ENCODE peak calls at places on chromosomes 5 and 9, in seven cellular contexts. One of them, this sample, is unnamed.

GRCh38 chr5:179340465-179340864 is 4.8 kb downstream of the ADAMTS2 start:
- DNase-seq in activated CD8-positive, alpha-beta memory T cell treated with anti-CD3 and anti-CD28 coated beads, Interleukin-2, amount 50 U/mL, for 48 hours: no peak
- DNase-seq in HFFc6: no peak
- DNase-seq in lower leg skin: no peak
- DNase-seq in osteoblast: no peak
- DNase-seq in H9: no peak
- DNase-seq in NT2/D1: no peak
- DNase-seq in this sample: no peak

GRCh38 chr5:67305913-67306710 is 109.5 kb upstream of the CD180 start:
- DNase-seq in H9: no peak
- DNase-seq in activated CD8-positive, alpha-beta memory T cell treated with anti-CD3 and anti-CD28 coated beads, Interleukin-2, amount 50 U/mL, for 48 hours: no peak
- DNase-seq in NT2/D1: no peak
- DNase-seq in osteoblast: no peak
- DNase-seq in lower leg skin: no peak
- DNase-seq in HFFc6: no peak
- DNase-seq in this sample: no peak

GRCh38 chr9:110835859-110836271 is 167.3 kb downstream of the MUSK start:
- DNase-seq in lower leg skin: no peak
- DNase-seq in NT2/D1: no peak
- DNase-seq in H9: no peak
- DNase-seq in osteoblast: peak
- DNase-seq in HFFc6: peak
- DNase-seq in activated CD8-positive, alpha-beta memory T cell treated with anti-CD3 and anti-CD28 coated beads, Interleukin-2, amount 50 U/mL, for 48 hours: no peak
- DNase-seq in this sample: no peak

GRCh38 chr5:172624996-172625939 is 15.8 kb upstream of the NEURL1B start:
- DNase-seq in NT2/D1: no peak
- DNase-seq in osteoblast: no peak
- DNase-seq in lower leg skin: no peak
- DNase-seq in HFFc6: no peak
- DNase-seq in activated CD8-positive, alpha-beta memory T cell treated with anti-CD3 and anti-CD28 coated beads, Interleukin-2, amount 50 U/mL, for 48 hours: no peak
- DNase-seq in H9: no peak
- DNase-seq in this sample: no peak

GRCh38 chr5:80346055-80346454 is 26.3 kb downstream of the SPZ1 start:
- DNase-seq in H9: peak
- DNase-seq in activated CD8-positive, alpha-beta memory T cell treated with anti-CD3 and anti-CD28 coated beads, Interleukin-2, amount 50 U/mL, for 48 hours: no peak
- DNase-seq in NT2/D1: peak
- DNase-seq in HFFc6: peak
- DNase-seq in lower leg skin: no peak
- DNase-seq in osteoblast: peak
- DNase-seq in this sample: no peak

GRCh38 chr9:106697799-106698591 is 165.0 kb upstream of the ZNF462 start:
- DNase-seq in H9: no peak
- DNase-seq in NT2/D1: no peak
- DNase-seq in lower leg skin: peak
- DNase-seq in activated CD8-positive, alpha-beta memory T cell treated with anti-CD3 and anti-CD28 coated beads, Interleukin-2, amount 50 U/mL, for 48 hours: no peak
- DNase-seq in osteoblast: no peak
- DNase-seq in HFFc6: peak
- DNase-seq in this sample: peak

GRCh38 chr5:15008911-15009310 is 137.3 kb upstream of the ANKH start:
- DNase-seq in activated CD8-positive, alpha-beta memory T cell treated with anti-CD3 and anti-CD28 coated beads, Interleukin-2, amount 50 U/mL, for 48 hours: no peak
- DNase-seq in NT2/D1: no peak
- DNase-seq in H9: no peak
- DNase-seq in HFFc6: no peak
- DNase-seq in lower leg skin: no peak
- DNase-seq in osteoblast: no peak
- DNase-seq in this sample: no peak

GRCh38 chr5:4295663-4296339 is 700.2 kb downstream of the IRX1 start:
- DNase-seq in HFFc6: no peak
- DNase-seq in lower leg skin: no peak
- DNase-seq in activated CD8-positive, alpha-beta memory T cell treated with anti-CD3 and anti-CD28 coated beads, Interleukin-2, amount 50 U/mL, for 48 hours: no peak
- DNase-seq in osteoblast: no peak
- DNase-seq in H9: peak
- DNase-seq in NT2/D1: peak
- DNase-seq in this sample: no peak

GRCh38 chr9:135215571-135216161 is 128.2 kb downstream of the OLFM1 start:
- DNase-seq in osteoblast: peak
- DNase-seq in lower leg skin: no peak
- DNase-seq in activated CD8-positive, alpha-beta memory T cell treated with anti-CD3 and anti-CD28 coated beads, Interleukin-2, amount 50 U/mL, for 48 hours: no peak
- DNase-seq in HFFc6: no peak
- DNase-seq in H9: no peak
- DNase-seq in NT2/D1: no peak
- DNase-seq in this sample: no peak

GRCh38 chr9:35820076-35820475 is 5.2 kb upstream of the HINT2 start:
- DNase-seq in HFFc6: peak
- DNase-seq in lower leg skin: no peak
- DNase-seq in H9: no peak
- DNase-seq in activated CD8-positive, alpha-beta memory T cell treated with anti-CD3 and anti-CD28 coated beads, Interleukin-2, amount 50 U/mL, for 48 hours: no peak
- DNase-seq in osteoblast: peak
- DNase-seq in NT2/D1: no peak
- DNase-seq in this sample: peak

GRCh38 chr5:176573564-176574296 is 24.6 kb downstream of the CDHR2 start:
- DNase-seq in HFFc6: peak
- DNase-seq in activated CD8-positive, alpha-beta memory T cell treated with anti-CD3 and anti-CD28 coated beads, Interleukin-2, amount 50 U/mL, for 48 hours: peak
- DNase-seq in osteoblast: peak
- DNase-seq in NT2/D1: peak
- DNase-seq in lower leg skin: peak
- DNase-seq in H9: peak
- DNase-seq in this sample: peak

GRCh38 chr9:136023401-136024225 is 62.4 kb upstream of the UBAC1 start:
- DNase-seq in HFFc6: peak
- DNase-seq in NT2/D1: no peak
- DNase-seq in activated CD8-positive, alpha-beta memory T cell treated with anti-CD3 and anti-CD28 coated beads, Interleukin-2, amount 50 U/mL, for 48 hours: peak
- DNase-seq in osteoblast: peak
- DNase-seq in H9: peak
- DNase-seq in lower leg skin: peak
- DNase-seq in this sample: peak

GRCh38 chr5:62720036-62720441 is 141.4 kb downstream of the LRRC70 start:
- DNase-seq in activated CD8-positive, alpha-beta memory T cell treated with anti-CD3 and anti-CD28 coated beads, Interleukin-2, amount 50 U/mL, for 48 hours: no peak
- DNase-seq in H9: peak
- DNase-seq in osteoblast: no peak
- DNase-seq in lower leg skin: no peak
- DNase-seq in HFFc6: peak
- DNase-seq in NT2/D1: no peak
- DNase-seq in this sample: no peak

GRCh38 chr9:136546697-136547481 is 1.0 kb upstream of the NOTCH1 start:
- DNase-seq in lower leg skin: peak
- DNase-seq in NT2/D1: no peak
- DNase-seq in activated CD8-positive, alpha-beta memory T cell treated with anti-CD3 and anti-CD28 coated beads, Interleukin-2, amount 50 U/mL, for 48 hours: peak
- DNase-seq in HFFc6: no peak
- DNase-seq in H9: peak
- DNase-seq in osteoblast: no peak
- DNase-seq in this sample: peak

GRCh38 chr9:128292009-128292408 is 15.9 kb downstream of the SWI5 start:
- DNase-seq in H9: no peak
- DNase-seq in lower leg skin: no peak
- DNase-seq in HFFc6: no peak
- DNase-seq in osteoblast: no peak
- DNase-seq in activated CD8-positive, alpha-beta memory T cell treated with anti-CD3 and anti-CD28 coated beads, Interleukin-2, amount 50 U/mL, for 48 hours: no peak
- DNase-seq in NT2/D1: no peak
- DNase-seq in this sample: no peak

GRCh38 chr5:117893211-117893610 is 1095.1 kb downstream of the DTWD2 start:
- DNase-seq in H9: no peak
- DNase-seq in NT2/D1: no peak
- DNase-seq in lower leg skin: no peak
- DNase-seq in activated CD8-positive, alpha-beta memory T cell treated with anti-CD3 and anti-CD28 coated beads, Interleukin-2, amount 50 U/mL, for 48 hours: no peak
- DNase-seq in HFFc6: no peak
- DNase-seq in osteoblast: no peak
- DNase-seq in this sample: no peak